ENCODE peak calls at places on chromosome 4, in ten cellular contexts. One of them, this sample, is unnamed.

GRCh38 chr4:47668810-47669408 is 169.0 kb downstream of the CORIN start:
- DNase-seq in upper lobe of left lung: no peak
- DNase-seq in A549: peak
- DNase-seq in heart left ventricle: no peak
- DNase-seq in CD8-positive, alpha-beta memory T cell: no peak
- DNase-seq in cardiac muscle cell: peak
- DNase-seq in esophagus squamous epithelium: no peak
- DNase-seq in caudate nucleus: peak
- DNase-seq in left lung: no peak
- DNase-seq in spleen: no peak
- DNase-seq in this sample: peak

GRCh38 chr4:72568959-72569718 is at the start of gene ADAMTS3:
- DNase-seq in upper lobe of left lung: peak
- DNase-seq in A549: peak
- DNase-seq in heart left ventricle: peak
- DNase-seq in CD8-positive, alpha-beta memory T cell: no peak
- DNase-seq in cardiac muscle cell: peak
- DNase-seq in esophagus squamous epithelium: no peak
- DNase-seq in caudate nucleus: peak
- DNase-seq in left lung: peak
- DNase-seq in spleen: peak
- DNase-seq in this sample: peak

GRCh38 chr4:15656038-15656470 is 897 bp upstream of the FBXL5 start:
- DNase-seq in upper lobe of left lung: peak
- DNase-seq in A549: no peak
- DNase-seq in heart left ventricle: no peak
- DNase-seq in CD8-positive, alpha-beta memory T cell: no peak
- DNase-seq in cardiac muscle cell: peak
- DNase-seq in esophagus squamous epithelium: no peak
- DNase-seq in caudate nucleus: no peak
- DNase-seq in left lung: no peak
- DNase-seq in spleen: no peak
- DNase-seq in this sample: no peak

GRCh38 chr4:117447925-117448324 is 362.5 kb upstream of the TRAM1L1 start:
- DNase-seq in upper lobe of left lung: no peak
- DNase-seq in A549: peak
- DNase-seq in heart left ventricle: no peak
- DNase-seq in CD8-positive, alpha-beta memory T cell: no peak
- DNase-seq in cardiac muscle cell: no peak
- DNase-seq in esophagus squamous epithelium: no peak
- DNase-seq in caudate nucleus: no peak
- DNase-seq in left lung: no peak
- DNase-seq in spleen: no peak
- DNase-seq in this sample: peak

GRCh38 chr4:102213031-102213430 is 132.3 kb downstream of the SLC39A8 start:
- DNase-seq in upper lobe of left lung: no peak
- DNase-seq in A549: no peak
- DNase-seq in heart left ventricle: no peak
- DNase-seq in CD8-positive, alpha-beta memory T cell: no peak
- DNase-seq in cardiac muscle cell: no peak
- DNase-seq in esophagus squamous epithelium: no peak
- DNase-seq in caudate nucleus: no peak
- DNase-seq in left lung: no peak
- DNase-seq in spleen: no peak
- DNase-seq in this sample: no peak

GRCh38 chr4:164304240-164304639 is 449.7 kb upstream of the SMIM31 start:
- DNase-seq in upper lobe of left lung: no peak
- DNase-seq in A549: no peak
- DNase-seq in heart left ventricle: no peak
- DNase-seq in CD8-positive, alpha-beta memory T cell: no peak
- DNase-seq in cardiac muscle cell: no peak
- DNase-seq in esophagus squamous epithelium: no peak
- DNase-seq in caudate nucleus: no peak
- DNase-seq in left lung: no peak
- DNase-seq in spleen: no peak
- DNase-seq in this sample: no peak

GRCh38 chr4:87465739-87466366 is 43.5 kb downstream of the NUDT9 start:
- DNase-seq in upper lobe of left lung: no peak
- DNase-seq in A549: peak
- DNase-seq in heart left ventricle: no peak
- DNase-seq in CD8-positive, alpha-beta memory T cell: no peak
- DNase-seq in cardiac muscle cell: peak
- DNase-seq in esophagus squamous epithelium: no peak
- DNase-seq in caudate nucleus: peak
- DNase-seq in left lung: no peak
- DNase-seq in spleen: no peak
- DNase-seq in this sample: peak

GRCh38 chr4:22485751-22486150 is 30.1 kb downstream of the ADGRA3 start:
- DNase-seq in upper lobe of left lung: no peak
- DNase-seq in A549: no peak
- DNase-seq in heart left ventricle: no peak
- DNase-seq in CD8-positive, alpha-beta memory T cell: no peak
- DNase-seq in cardiac muscle cell: peak
- DNase-seq in esophagus squamous epithelium: no peak
- DNase-seq in caudate nucleus: no peak
- DNase-seq in left lung: no peak
- DNase-seq in spleen: no peak
- DNase-seq in this sample: peak

GRCh38 chr4:66693694-66694093 is 851.6 kb downstream of the CENPC start:
- DNase-seq in upper lobe of left lung: no peak
- DNase-seq in A549: no peak
- DNase-seq in heart left ventricle: no peak
- DNase-seq in CD8-positive, alpha-beta memory T cell: no peak
- DNase-seq in cardiac muscle cell: peak
- DNase-seq in esophagus squamous epithelium: no peak
- DNase-seq in caudate nucleus: no peak
- DNase-seq in left lung: no peak
- DNase-seq in spleen: no peak
- DNase-seq in this sample: no peak

GRCh38 chr4:179893967-179894590 is 2349.1 kb upstream of the TENM3 start:
- DNase-seq in upper lobe of left lung: no peak
- DNase-seq in A549: no peak
- DNase-seq in heart left ventricle: no peak
- DNase-seq in CD8-positive, alpha-beta memory T cell: no peak
- DNase-seq in cardiac muscle cell: no peak
- DNase-seq in esophagus squamous epithelium: no peak
- DNase-seq in caudate nucleus: no peak
- DNase-seq in left lung: no peak
- DNase-seq in spleen: no peak
- DNase-seq in this sample: no peak

GRCh38 chr4:40335508-40335860 is 351 bp downstream of the CHRNA9 start:
- DNase-seq in upper lobe of left lung: no peak
- DNase-seq in A549: peak
- DNase-seq in heart left ventricle: no peak
- DNase-seq in CD8-positive, alpha-beta memory T cell: no peak
- DNase-seq in cardiac muscle cell: peak
- DNase-seq in esophagus squamous epithelium: no peak
- DNase-seq in caudate nucleus: no peak
- DNase-seq in left lung: no peak
- DNase-seq in spleen: no peak
- DNase-seq in this sample: no peak

GRCh38 chr4:103012085-103012484 is 7.4 kb downstream of the SLC9B1 start:
- DNase-seq in upper lobe of left lung: no peak
- DNase-seq in A549: no peak
- DNase-seq in heart left ventricle: no peak
- DNase-seq in CD8-positive, alpha-beta memory T cell: no peak
- DNase-seq in cardiac muscle cell: peak
- DNase-seq in esophagus squamous epithelium: no peak
- DNase-seq in caudate nucleus: no peak
- DNase-seq in left lung: no peak
- DNase-seq in spleen: no peak
- DNase-seq in this sample: no peak

GRCh38 chr4:185033950-185034349 is 15.7 kb downstream of the HELT start:
- DNase-seq in upper lobe of left lung: no peak
- DNase-seq in A549: no peak
- DNase-seq in heart left ventricle: no peak
- DNase-seq in CD8-positive, alpha-beta memory T cell: no peak
- DNase-seq in cardiac muscle cell: no peak
- DNase-seq in esophagus squamous epithelium: no peak
- DNase-seq in caudate nucleus: peak
- DNase-seq in left lung: no peak
- DNase-seq in spleen: no peak
- DNase-seq in this sample: no peak

DNA sequence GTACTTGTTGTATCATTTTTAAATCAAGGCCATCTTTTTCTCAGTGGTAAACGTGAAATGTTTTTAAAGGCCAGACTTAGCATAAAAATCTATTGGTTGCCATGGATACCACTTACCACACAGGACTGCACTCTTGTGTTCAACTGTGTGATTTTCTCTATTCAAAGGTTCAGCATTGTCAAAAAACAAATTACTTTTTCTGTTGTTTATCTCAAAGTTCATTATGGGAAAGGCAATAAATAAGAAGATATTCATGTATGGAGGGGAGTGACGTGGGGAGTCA is 231.0 kb upstream of the GATB start:
- DNase-seq in upper lobe of left lung: no peak
- DNase-seq in A549: no peak
- DNase-seq in heart left ventricle: no peak
- DNase-seq in CD8-positive, alpha-beta memory T cell: no peak
- DNase-seq in cardiac muscle cell: no peak
- DNase-seq in esophagus squamous epithelium: no peak
- DNase-seq in caudate nucleus: no peak
- DNase-seq in left lung: no peak
- DNase-seq in spleen: no peak
- DNase-seq in this sample: no peak
- H3K27ac ChIP-seq in upper lobe of left lung: no peak
- H3K27ac ChIP-seq in A549: no peak
- H3K27ac ChIP-seq in heart left ventricle: peak
- H3K27ac ChIP-seq in CD8-positive, alpha-beta memory T cell: no peak
- H3K27ac ChIP-seq in cardiac muscle cell: no peak
- H3K27ac ChIP-seq in esophagus squamous epithelium: no peak
- H3K27ac ChIP-seq in caudate nucleus: no peak
- H3K27ac ChIP-seq in left lung: no peak
- H3K27ac ChIP-seq in spleen: no peak
- H3K27ac ChIP-seq in this sample: no peak

GRCh38 chr4:82380831-82381230 is 7.0 kb upstream of the HNRNPD start:
- DNase-seq in upper lobe of left lung: no peak
- DNase-seq in A549: no peak
- DNase-seq in heart left ventricle: no peak
- DNase-seq in CD8-positive, alpha-beta memory T cell: no peak
- DNase-seq in cardiac muscle cell: no peak
- DNase-seq in esophagus squamous epithelium: no peak
- DNase-seq in caudate nucleus: no peak
- DNase-seq in left lung: no peak
- DNase-seq in spleen: no peak
- DNase-seq in this sample: no peak
- H3K27ac ChIP-seq in upper lobe of left lung: no peak
- H3K27ac ChIP-seq in A549: no peak
- H3K27ac ChIP-seq in heart left ventricle: no peak
- H3K27ac ChIP-seq in CD8-positive, alpha-beta memory T cell: no peak
- H3K27ac ChIP-seq in cardiac muscle cell: peak
- H3K27ac ChIP-seq in esophagus squamous epithelium: no peak
- H3K27ac ChIP-seq in caudate nucleus: no peak
- H3K27ac ChIP-seq in left lung: no peak
- H3K27ac ChIP-seq in spleen: no peak
- H3K27ac ChIP-seq in this sample: no peak

GRCh38 chr4:123398151-123398802 is 1.7 kb downstream of the SPRY1 start:
- DNase-seq in upper lobe of left lung: peak
- DNase-seq in A549: peak
- DNase-seq in heart left ventricle: peak
- DNase-seq in CD8-positive, alpha-beta memory T cell: peak
- DNase-seq in cardiac muscle cell: peak
- DNase-seq in esophagus squamous epithelium: no peak
- DNase-seq in caudate nucleus: peak
- DNase-seq in left lung: peak
- DNase-seq in spleen: peak
- DNase-seq in this sample: peak

GRCh38 chr4:123399638-123400358 is 3.2 kb downstream of the SPRY1 start:
- DNase-seq in upper lobe of left lung: no peak
- DNase-seq in A549: no peak
- DNase-seq in heart left ventricle: no peak
- DNase-seq in CD8-positive, alpha-beta memory T cell: no peak
- DNase-seq in cardiac muscle cell: peak
- DNase-seq in esophagus squamous epithelium: no peak
- DNase-seq in caudate nucleus: no peak
- DNase-seq in left lung: no peak
- DNase-seq in spleen: no peak
- DNase-seq in this sample: no peak

GRCh38 chr4:123397276-123398150 is 918 bp downstream of the SPRY1 start:
- DNase-seq in upper lobe of left lung: peak
- DNase-seq in A549: peak
- DNase-seq in heart left ventricle: peak
- DNase-seq in CD8-positive, alpha-beta memory T cell: peak
- DNase-seq in cardiac muscle cell: peak
- DNase-seq in esophagus squamous epithelium: no peak
- DNase-seq in caudate nucleus: peak
- DNase-seq in left lung: peak
- DNase-seq in spleen: peak
- DNase-seq in this sample: peak

GRCh38 chr4:123396294-123397275 is at the start of gene SPRY1:
- DNase-seq in upper lobe of left lung: peak
- DNase-seq in A549: peak
- DNase-seq in heart left ventricle: peak
- DNase-seq in CD8-positive, alpha-beta memory T cell: peak
- DNase-seq in cardiac muscle cell: peak
- DNase-seq in esophagus squamous epithelium: peak
- DNase-seq in caudate nucleus: peak
- DNase-seq in left lung: peak
- DNase-seq in spleen: peak
- DNase-seq in this sample: peak

GRCh38 chr4:123398803-123399637 is 2.4 kb downstream of the SPRY1 start:
- DNase-seq in upper lobe of left lung: peak
- DNase-seq in A549: peak
- DNase-seq in heart left ventricle: peak
- DNase-seq in CD8-positive, alpha-beta memory T cell: peak
- DNase-seq in cardiac muscle cell: peak
- DNase-seq in esophagus squamous epithelium: no peak
- DNase-seq in caudate nucleus: peak
- DNase-seq in left lung: peak
- DNase-seq in spleen: peak
- DNase-seq in this sample: peak
- H3K27ac ChIP-seq in upper lobe of left lung: peak
- H3K27ac ChIP-seq in A549: peak
- H3K27ac ChIP-seq in heart left ventricle: peak
- H3K27ac ChIP-seq in CD8-positive, alpha-beta memory T cell: peak
- H3K27ac ChIP-seq in cardiac muscle cell: peak
- H3K27ac ChIP-seq in esophagus squamous epithelium: peak
- H3K27ac ChIP-seq in caudate nucleus: peak
- H3K27ac ChIP-seq in left lung: peak
- H3K27ac ChIP-seq in spleen: peak
- H3K27ac ChIP-seq in this sample: peak

DNA sequence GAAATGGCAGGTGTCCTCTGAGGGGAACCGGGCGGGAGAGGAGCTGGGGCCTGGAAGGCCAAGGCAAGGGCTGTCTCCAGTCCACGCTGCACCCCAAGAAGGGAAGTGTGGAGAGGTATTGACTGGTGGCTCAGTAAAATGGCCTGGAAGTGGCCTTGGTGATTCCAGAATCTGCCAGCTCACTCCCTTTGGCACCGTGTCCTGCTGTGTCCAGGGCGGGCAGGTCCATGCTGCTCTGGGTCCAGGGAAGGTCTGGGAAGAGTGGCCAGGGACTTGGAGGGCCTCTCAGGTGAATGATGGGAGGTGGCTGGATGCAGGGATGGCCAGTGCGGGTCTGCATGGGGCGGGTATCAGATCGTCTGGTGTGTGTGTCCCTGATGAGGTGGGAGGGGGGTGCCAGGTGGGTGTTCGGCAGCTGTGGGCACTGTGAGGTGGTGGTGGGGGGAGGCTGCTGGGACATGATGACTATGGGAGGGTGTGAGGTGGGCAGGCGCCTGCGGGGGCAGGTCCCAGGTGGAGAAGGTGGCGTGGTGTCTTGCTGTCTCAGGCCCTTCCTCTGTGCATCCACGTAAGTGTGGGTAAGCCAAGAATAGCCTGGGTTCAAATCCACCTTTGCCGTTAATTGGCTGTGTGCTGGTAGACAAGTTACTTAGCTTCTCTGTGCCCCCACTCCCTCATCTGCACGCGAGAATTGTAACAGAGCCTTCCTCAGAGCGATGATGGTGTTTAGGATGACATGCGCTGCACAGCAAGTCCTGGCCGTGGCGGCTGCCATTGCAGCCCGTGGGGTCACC is 17.7 kb downstream of the RGS12 start:
- DNase-seq in upper lobe of left lung: no peak
- DNase-seq in A549: no peak
- DNase-seq in heart left ventricle: peak
- DNase-seq in CD8-positive, alpha-beta memory T cell: no peak
- DNase-seq in cardiac muscle cell: no peak
- DNase-seq in esophagus squamous epithelium: no peak
- DNase-seq in caudate nucleus: no peak
- DNase-seq in left lung: peak
- DNase-seq in spleen: peak
- DNase-seq in this sample: no peak
- H3K27ac ChIP-seq in upper lobe of left lung: no peak
- H3K27ac ChIP-seq in A549: no peak
- H3K27ac ChIP-seq in heart left ventricle: no peak
- H3K27ac ChIP-seq in CD8-positive, alpha-beta memory T cell: no peak
- H3K27ac ChIP-seq in cardiac muscle cell: no peak
- H3K27ac ChIP-seq in esophagus squamous epithelium: no peak
- H3K27ac ChIP-seq in caudate nucleus: no peak
- H3K27ac ChIP-seq in left lung: no peak
- H3K27ac ChIP-seq in spleen: no peak
- H3K27ac ChIP-seq in this sample: no peak

This sample was measured in A673.